ENCODE peak calls at places on chromosome 16, in nine cellular contexts. T is fibroblast of lung, O is OCI-LY7, U is PC-3, J is mammary epithelial cell, E is PC-9, C is astrocyte, P is A549, Y is GM12878. A is an unnamed sample.

GRCh38 chr16:14284930-14285541 is 213.9 kb downstream of the MRTFB start:
- DNase-seq in C (peak), Y (no peak), T (peak), U (peak), J (no peak), P (peak), O (peak), E (peak), A (no peak)

GRCh38 chr16:78705694-78706093 is 606.2 kb downstream of the WWOX start:
- DNase-seq in E (no peak), T (peak), Y (peak), O (peak), C (peak), U (peak), J (peak), P (peak), A (peak)

GRCh38 chr16:73126453-73126853 is 78.5 kb upstream of the ZFHX3 start:
- DNase-seq in U (no peak), O (no peak), J (peak), T (peak), P (no peak), E (no peak), Y (no peak), C (peak), A (no peak)

GRCh38 chr16:89277641-89278341 is 60.3 kb downstream of the ZNF778 start:
- DNase-seq in P (no peak), O (no peak), C (no peak), Y (no peak), J (no peak), E (no peak), U (no peak), T (no peak), A (no peak)

GRCh38 chr16:68246671-68247070 is 1.5 kb downstream of the PLA2G15 start:
- DNase-seq in C (no peak), O (no peak), Y (no peak), J (no peak), E (no peak), P (no peak), T (no peak), U (no peak), A (no peak)

GRCh38 chr16:88784074-88784855 is 755 bp downstream of the PIEZO1 start:
- DNase-seq in T (peak), P (peak), E (peak), O (peak), U (peak), J (peak), C (peak), Y (no peak), A (no peak)

GRCh38 chr16:75058815-75059214 is 57.8 kb downstream of the LDHD start:
- DNase-seq in U (no peak), E (no peak), O (no peak), Y (no peak), J (no peak), T (peak), C (no peak), P (no peak), A (no peak)

GRCh38 chr16:85174871-85175723 is 62.8 kb upstream of the CIBAR2 start:
- DNase-seq in Y (no peak), J (no peak), U (peak), E (no peak), C (no peak), O (no peak), T (peak), P (no peak), A (no peak)

GRCh38 chr16:67287960-67288359 is 8.6 kb downstream of the PLEKHG4 start:
- DNase-seq in U (no peak), Y (no peak), E (no peak), C (no peak), O (no peak), T (no peak), J (no peak), P (no peak), A (no peak)

GRCh38 chr16:76265434-76266045 is 11.7 kb upstream of the CNTNAP4 start:
- DNase-seq in P (peak), U (peak), O (peak), C (no peak), Y (no peak), T (peak), J (peak), E (peak), A (no peak)

GRCh38 chr16:57600048-57600835 is 28.2 kb upstream of the ADGRG1 start:
- DNase-seq in U (peak), O (peak), J (peak), Y (no peak), C (no peak), P (peak), T (peak), E (peak), A (no peak)

GRCh38 chr16:48613061-48613957 is 3.3 kb upstream of the N4BP1 start:
- DNase-seq in Y (no peak), T (peak), U (peak), J (peak), O (peak), C (no peak), E (no peak), P (no peak), A (no peak)

GRCh38 chr16:17519041-17519440 is 48.3 kb upstream of the XYLT1 start:
- DNase-seq in J (no peak), T (peak), C (peak), U (no peak), O (no peak), P (no peak), Y (no peak), E (no peak), A (no peak)

GRCh38 chr16:1651509-1652342 is 26.4 kb upstream of the JPT2 start:
- DNase-seq in C (no peak), P (no peak), O (no peak), E (no peak), U (peak), Y (no peak), T (peak), J (no peak), A (no peak)

GRCh38 chr16:85227262-85227923 is 115.1 kb upstream of the CIBAR2 start:
- DNase-seq in O (peak), E (no peak), T (no peak), P (no peak), J (no peak), Y (peak), U (no peak), C (peak), A (no peak)

GRCh38 chr16:81238296-81239011 is at the start of gene BCO1:
- DNase-seq in P (peak), J (peak), T (peak), C (peak), Y (no peak), O (no peak), E (peak), U (peak), A (no peak)

GRCh38 chr16:27969574-27969973 is 93.9 kb downstream of the GSG1L start:
- DNase-seq in Y (no peak), P (no peak), U (peak), O (no peak), T (peak), E (no peak), C (no peak), J (peak), A (no peak)

GRCh38 chr16:80804061-80804450 is 342 bp downstream of the CDYL2 start:
- DNase-seq in J (peak), Y (no peak), O (peak), T (peak), U (peak), C (peak), E (no peak), P (no peak), A (no peak)

GRCh38 chr16:78479723-78480122 is 380.3 kb downstream of the WWOX start:
- DNase-seq in T (no peak), C (no peak), J (no peak), E (no peak), U (no peak), O (no peak), P (no peak), Y (no peak), A (no peak)

GRCh38 chr16:84839956-84840355 is 20.2 kb downstream of the CRISPLD2 start:
- DNase-seq in O (no peak), Y (no peak), U (peak), P (peak), J (peak), T (peak), C (peak), E (peak), A (no peak)

DNA sequence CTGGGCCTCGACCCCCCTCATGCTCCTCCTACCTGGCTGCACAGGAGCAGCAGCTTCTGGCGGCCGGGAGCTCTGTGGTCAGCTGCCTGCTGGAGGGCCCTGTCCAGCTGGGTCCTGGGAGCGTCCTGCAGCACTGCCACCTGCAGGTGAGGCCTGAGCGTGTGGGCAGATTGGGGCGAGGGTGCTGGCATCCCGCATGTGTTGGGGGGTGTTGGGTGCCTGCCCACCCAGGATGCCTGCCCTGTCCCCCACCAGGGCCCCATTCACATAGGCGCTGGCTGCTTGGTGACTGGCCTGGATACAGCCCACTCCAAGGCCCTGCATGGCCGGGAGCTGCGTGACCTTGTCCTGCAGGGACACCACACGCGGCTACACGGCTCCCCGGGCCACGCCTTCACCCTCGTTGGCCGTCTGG is 16.5 kb downstream of the FCSK start:
- DNase-seq in E (peak), J (no peak), U (peak), P (peak), Y (no peak), C (no peak), O (no peak), T (no peak), A (no peak)
- TF ChIP-seq CTCF in E (peak), J (no peak), U (peak), P (peak), Y (peak), C (no peak), O (peak), T (peak), A (peak)

GRCh38 chr16:19446886-19447285 is 29.2 kb downstream of the TMC5 start:
- DNase-seq in C (no peak), Y (no peak), T (no peak), O (no peak), U (no peak), E (no peak), J (no peak), P (no peak), A (no peak)
- H3K4me2 ChIP-seq in C (no peak), Y (no peak), T (no peak), O (no peak), U (no peak), E (no peak), J (no peak), P (no peak), A (no peak)

GRCh38 chr16:4654946-4655590 is 30.4 kb downstream of the MGRN1 start:
- DNase-seq in T (no peak), P (no peak), O (no peak), C (no peak), Y (no peak), E (no peak), U (no peak), J (no peak), A (no peak)
- H3K27ac ChIP-seq in T (no peak), P (peak), O (no peak), C (no peak), Y (no peak), E (no peak), U (no peak), J (no peak), A (no peak)

GRCh38 chr16:87678618-87679017 is 76.3 kb downstream of the JPH3 start:
- DNase-seq in P (peak), E (peak), Y (no peak), T (no peak), U (no peak), C (no peak), O (no peak), J (no peak), A (no peak)
- TF ChIP-seq CTCF in P (peak), E (peak), Y (no peak), T (peak), U (no peak), C (no peak), O (no peak), J (no peak), A (no peak)

A was measured in keratinocyte.